ENCODE peak calls at places on chromosome 4, in eight cellular contexts. N is NCI-H1105; A is cerebellum; Q is HCEC 1CT; V is GM06990; M is activated effector memory CD4-positive, alpha-beta T cell treated with Interleukin-2 at 50 U/mL for 16 hours; J is dermis microvascular lymphatic vessel endothelial cell; I is LoVo. U is an unnamed sample.

GRCh38 chr4:118112647-118113046 is 78.4 kb downstream of the NDST3 start:
- DNase-seq in M (no peak), V (no peak), J (peak), Q (peak), I (no peak), N (no peak), A (peak), U (no peak)

GRCh38 chr4:33725861-33726260 is 2518.5 kb downstream of the ARAP2 start:
- DNase-seq in J (no peak), V (no peak), N (no peak), M (no peak), I (no peak), Q (no peak), A (no peak), U (no peak)

GRCh38 chr4:74006009-74006476 is 7.6 kb upstream of the CXCL5 start:
- DNase-seq in M (no peak), N (no peak), A (no peak), Q (peak), J (no peak), V (no peak), I (no peak), U (no peak)

GRCh38 chr4:100289530-100289888 is 99.2 kb upstream of the DDIT4L start:
- DNase-seq in V (no peak), J (peak), Q (no peak), M (no peak), N (no peak), I (no peak), A (no peak), U (no peak)

GRCh38 chr4:177041356-177041755 is 248.6 kb upstream of the VEGFC start:
- DNase-seq in J (no peak), N (no peak), I (no peak), M (no peak), A (no peak), Q (no peak), V (no peak), U (no peak)

GRCh38 chr4:185219551-185220344 is 10.3 kb downstream of the SNX25 start:
- DNase-seq in M (no peak), Q (no peak), I (no peak), A (peak), N (no peak), V (no peak), J (no peak), U (no peak)

GRCh38 chr4:139603576-139604387 is 47.8 kb upstream of the SETD7 start:
- DNase-seq in I (peak), J (peak), V (no peak), N (no peak), M (no peak), A (peak), Q (peak), U (no peak)

GRCh38 chr4:27692868-27693634 is 832.4 kb downstream of the STIM2 start:
- DNase-seq in V (no peak), M (no peak), A (no peak), J (no peak), Q (no peak), I (no peak), N (no peak), U (no peak)

GRCh38 chr4:113645771-113646455 is 115.6 kb downstream of the CAMK2D start:
- DNase-seq in I (peak), Q (peak), J (peak), V (no peak), N (no peak), A (no peak), M (no peak), U (no peak)

GRCh38 chr4:80219301-80220025 is 22.2 kb downstream of the PRDM8 start:
- DNase-seq in Q (no peak), M (no peak), V (no peak), N (no peak), A (no peak), J (no peak), I (no peak), U (no peak)

GRCh38 chr4:105022811-105023667 is 123.6 kb upstream of the TET2 start:
- DNase-seq in Q (no peak), I (peak), M (no peak), V (no peak), N (no peak), J (no peak), A (no peak), U (no peak)

GRCh38 chr4:37531156-37531555 is 155.0 kb downstream of the RELL1 start:
- DNase-seq in J (no peak), V (no peak), I (no peak), N (no peak), Q (no peak), A (no peak), M (no peak), U (no peak)

GRCh38 chr4:96315815-96316214 is 475.9 kb downstream of the PDHA2 start:
- DNase-seq in I (no peak), V (no peak), Q (no peak), A (no peak), M (no peak), N (no peak), J (no peak), U (no peak)

GRCh38 chr4:73406548-73406875 is 2.4 kb downstream of the ALB start:
- DNase-seq in J (no peak), Q (no peak), V (no peak), I (no peak), A (no peak), M (no peak), N (no peak), U (no peak)

GRCh38 chr4:56465599-56466295 is 1.7 kb upstream of the SRP72 start:
- DNase-seq in N (no peak), V (peak), I (peak), Q (peak), M (no peak), A (no peak), J (no peak), U (no peak)

GRCh38 chr4:73864365-73864764 is 4.8 kb upstream of the CXCL1 start:
- DNase-seq in J (peak), A (no peak), M (no peak), I (peak), Q (peak), N (no peak), V (no peak), U (no peak)

GRCh38 chr4:127140306-127140705 is 492.5 kb upstream of the INTU start:
- DNase-seq in I (no peak), N (no peak), Q (peak), J (no peak), A (no peak), M (no peak), V (no peak), U (no peak)

GRCh38 chr4:76997454-76997853 is 47.9 kb downstream of the SEPTIN11 start:
- DNase-seq in V (no peak), I (no peak), M (no peak), Q (no peak), N (no peak), A (peak), J (no peak), U (no peak)

GRCh38 chr4:150164956-150165355 is 86.7 kb downstream of the DCLK2 start:
- DNase-seq in M (no peak), I (no peak), J (no peak), Q (no peak), A (no peak), V (no peak), N (no peak), U (peak)

GRCh38 chr4:137529432-137529831 is 2.9 kb downstream of the PCDH18 start:
- DNase-seq in N (no peak), V (no peak), I (no peak), J (no peak), Q (no peak), A (no peak), M (no peak), U (no peak)